ENCODE peak calls at places on chromosomes 5 and 9, in ten cellular contexts. One of them, this sample, is unnamed. For H3K9me2, the result is how much of the 10 kb centered on the place peaks cover.

GRCh38 chr5:79235222-79235577 is 731 bp upstream of the JMY start:
- DNase-seq in MM.1S: peak
- DNase-seq in hepatocyte: peak
- DNase-seq in GM23338: no peak
- DNase-seq in PC-9: peak
- DNase-seq in OCI-LY7: peak
- DNase-seq in PC-3: peak
- DNase-seq in SK-N-SH: no peak
- DNase-seq in HCT116: no peak
- DNase-seq in Karpas-422: no peak
- DNase-seq in this sample: peak

GRCh38 chr5:17614872-17615605 is 4.8 kb downstream of the TAF11L12 start:
- DNase-seq in MM.1S: no peak
- DNase-seq in hepatocyte: no peak
- DNase-seq in GM23338: no peak
- DNase-seq in PC-9: no peak
- DNase-seq in OCI-LY7: no peak
- DNase-seq in PC-3: no peak
- DNase-seq in SK-N-SH: no peak
- DNase-seq in HCT116: no peak
- DNase-seq in Karpas-422: no peak
- DNase-seq in this sample: no peak

GRCh38 chr9:14341437-14342133 is 27.6 kb upstream of the NFIB start:
- DNase-seq in MM.1S: no peak
- DNase-seq in hepatocyte: no peak
- DNase-seq in GM23338: no peak
- DNase-seq in PC-9: no peak
- DNase-seq in OCI-LY7: no peak
- DNase-seq in PC-3: no peak
- DNase-seq in SK-N-SH: no peak
- DNase-seq in HCT116: no peak
- DNase-seq in Karpas-422: no peak
- DNase-seq in this sample: no peak

GRCh38 chr5:16737173-16737572 is 120.4 kb upstream of the RETREG1 start:
- DNase-seq in MM.1S: no peak
- DNase-seq in hepatocyte: no peak
- DNase-seq in GM23338: no peak
- DNase-seq in PC-9: no peak
- DNase-seq in OCI-LY7: no peak
- DNase-seq in PC-3: no peak
- DNase-seq in SK-N-SH: no peak
- DNase-seq in HCT116: no peak
- DNase-seq in Karpas-422: no peak
- DNase-seq in this sample: no peak

GRCh38 chr5:8981496-8981895 is 564.4 kb downstream of the SEMA5A start:
- DNase-seq in MM.1S: no peak
- DNase-seq in hepatocyte: no peak
- DNase-seq in GM23338: no peak
- DNase-seq in PC-9: no peak
- DNase-seq in OCI-LY7: no peak
- DNase-seq in PC-3: no peak
- DNase-seq in SK-N-SH: no peak
- DNase-seq in HCT116: no peak
- DNase-seq in Karpas-422: no peak
- DNase-seq in this sample: peak

GRCh38 chr9:911003-911402 is 65.5 kb upstream of the DMRT3 start:
- DNase-seq in MM.1S: no peak
- DNase-seq in hepatocyte: no peak
- DNase-seq in GM23338: peak
- DNase-seq in PC-9: no peak
- DNase-seq in OCI-LY7: peak
- DNase-seq in PC-3: no peak
- DNase-seq in SK-N-SH: peak
- DNase-seq in HCT116: no peak
- DNase-seq in Karpas-422: no peak
- DNase-seq in this sample: no peak

GRCh38 chr9:118034701-118035100 is 330.5 kb downstream of the TLR4 start:
- DNase-seq in MM.1S: no peak
- DNase-seq in hepatocyte: no peak
- DNase-seq in GM23338: no peak
- DNase-seq in PC-9: no peak
- DNase-seq in OCI-LY7: no peak
- DNase-seq in PC-3: no peak
- DNase-seq in SK-N-SH: no peak
- DNase-seq in HCT116: no peak
- DNase-seq in Karpas-422: no peak
- DNase-seq in this sample: no peak

GRCh38 chr5:88509403-88509802 is 240.8 kb upstream of the TMEM161B start:
- DNase-seq in MM.1S: peak
- DNase-seq in hepatocyte: peak
- DNase-seq in GM23338: no peak
- DNase-seq in PC-9: no peak
- DNase-seq in OCI-LY7: no peak
- DNase-seq in PC-3: no peak
- DNase-seq in SK-N-SH: no peak
- DNase-seq in HCT116: no peak
- DNase-seq in Karpas-422: no peak
- DNase-seq in this sample: no peak

GRCh38 chr5:88785396-88786216 is 97.4 kb downstream of the MEF2C start:
- DNase-seq in MM.1S: no peak
- DNase-seq in hepatocyte: peak
- DNase-seq in GM23338: peak
- DNase-seq in PC-9: peak
- DNase-seq in OCI-LY7: no peak
- DNase-seq in PC-3: peak
- DNase-seq in SK-N-SH: no peak
- DNase-seq in HCT116: peak
- DNase-seq in Karpas-422: no peak
- DNase-seq in this sample: peak

GRCh38 chr5:52007230-52007858 is 624.1 kb downstream of the ISL1 start:
- DNase-seq in MM.1S: peak
- DNase-seq in hepatocyte: peak
- DNase-seq in GM23338: peak
- DNase-seq in PC-9: no peak
- DNase-seq in OCI-LY7: peak
- DNase-seq in PC-3: peak
- DNase-seq in SK-N-SH: peak
- DNase-seq in HCT116: peak
- DNase-seq in Karpas-422: peak
- DNase-seq in this sample: peak

GRCh38 chr9:19552693-19553092 is 143.9 kb downstream of the ACER2 start:
- DNase-seq in MM.1S: no peak
- DNase-seq in hepatocyte: no peak
- DNase-seq in GM23338: no peak
- DNase-seq in PC-9: no peak
- DNase-seq in OCI-LY7: no peak
- DNase-seq in PC-3: no peak
- DNase-seq in SK-N-SH: no peak
- DNase-seq in HCT116: no peak
- DNase-seq in Karpas-422: no peak
- DNase-seq in this sample: no peak

GRCh38 chr9:38016375-38017120 is 52.5 kb downstream of the SHB start:
- DNase-seq in MM.1S: no peak
- DNase-seq in hepatocyte: no peak
- DNase-seq in GM23338: no peak
- DNase-seq in PC-9: no peak
- DNase-seq in OCI-LY7: no peak
- DNase-seq in PC-3: peak
- DNase-seq in SK-N-SH: no peak
- DNase-seq in HCT116: no peak
- DNase-seq in Karpas-422: no peak
- DNase-seq in this sample: peak

DNA sequence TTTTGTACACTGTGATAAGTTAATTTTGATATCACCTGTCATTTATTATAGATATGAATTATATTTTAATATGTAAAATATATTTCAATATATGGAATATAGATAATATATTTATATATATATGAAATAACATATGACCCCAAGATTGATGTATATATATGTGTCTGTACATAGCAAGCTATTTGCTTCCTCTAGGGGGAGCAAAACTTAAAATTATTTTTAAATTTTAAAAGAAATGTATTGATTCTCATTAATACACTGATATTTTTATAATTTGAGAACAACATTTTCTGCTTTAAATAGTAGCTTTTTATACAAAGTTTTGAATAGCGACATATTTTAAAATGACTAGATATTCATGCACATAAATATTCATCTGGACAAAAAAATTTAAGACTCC is 272.0 kb downstream of the DMRTA1 start:
- DNase-seq in MM.1S: no peak
- DNase-seq in hepatocyte: no peak
- DNase-seq in GM23338: peak
- DNase-seq in PC-9: no peak
- DNase-seq in OCI-LY7: no peak
- DNase-seq in PC-3: peak
- DNase-seq in SK-N-SH: no peak
- DNase-seq in HCT116: no peak
- DNase-seq in Karpas-422: no peak
- DNase-seq in this sample: peak
- H3K9me2 ChIP-seq in MM.1S: under half
- H3K9me2 ChIP-seq in hepatocyte: under half
- H3K9me2 ChIP-seq in GM23338: under half
- H3K9me2 ChIP-seq in PC-9: under half
- H3K9me2 ChIP-seq in OCI-LY7: under half
- H3K9me2 ChIP-seq in PC-3: under half
- H3K9me2 ChIP-seq in SK-N-SH: under half
- H3K9me2 ChIP-seq in HCT116: under half
- H3K9me2 ChIP-seq in Karpas-422: under half
- H3K9me2 ChIP-seq in this sample: under half

DNA sequence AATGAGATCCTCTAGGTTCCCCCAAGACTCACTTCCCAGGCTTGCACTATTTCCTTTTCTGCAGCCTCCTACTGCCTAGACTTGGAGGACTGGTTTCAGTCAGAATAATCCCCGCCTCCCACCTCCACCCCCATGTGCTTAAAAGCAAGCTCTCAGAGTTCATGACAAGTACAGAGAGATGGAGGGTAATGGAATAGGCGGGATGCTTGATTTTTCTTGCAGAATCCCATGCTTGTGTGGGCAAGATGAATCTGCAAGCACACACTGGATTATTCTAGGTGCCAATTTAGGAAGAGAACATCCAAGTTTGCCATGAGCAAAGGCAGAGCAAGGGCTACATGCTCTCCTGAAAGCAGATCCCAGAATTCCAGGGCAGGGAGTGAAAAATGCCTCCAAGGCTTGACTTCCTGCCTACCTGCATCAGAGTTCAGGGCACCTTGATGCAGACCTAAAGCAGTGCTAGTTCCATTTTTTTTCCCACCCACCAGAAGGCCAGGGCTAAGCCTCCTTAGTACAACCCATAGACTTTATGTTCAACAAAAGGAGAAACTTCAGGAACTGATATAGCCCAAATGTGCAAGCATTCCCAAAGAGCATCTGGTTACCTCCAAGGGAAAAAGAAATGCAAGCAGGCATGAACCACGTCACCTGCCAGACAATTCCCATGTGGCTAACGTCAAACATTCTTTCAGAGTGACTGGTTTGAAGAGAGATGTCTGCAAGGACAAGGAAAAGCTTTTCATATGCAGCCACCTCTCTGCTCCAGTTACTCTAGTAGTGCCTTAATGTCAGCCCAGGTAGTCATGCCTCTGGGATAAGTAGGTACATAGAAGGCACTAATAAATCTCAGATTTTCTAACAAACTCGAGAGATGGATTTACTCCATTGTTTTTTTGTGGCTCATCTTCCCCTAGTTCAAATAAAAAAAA is 97.1 kb upstream of the IFNK start:
- DNase-seq in MM.1S: no peak
- DNase-seq in hepatocyte: no peak
- DNase-seq in GM23338: peak
- DNase-seq in PC-9: peak
- DNase-seq in OCI-LY7: no peak
- DNase-seq in PC-3: peak
- DNase-seq in SK-N-SH: no peak
- DNase-seq in HCT116: no peak
- DNase-seq in Karpas-422: no peak
- DNase-seq in this sample: peak
- H3K9me2 ChIP-seq in MM.1S: under half
- H3K9me2 ChIP-seq in hepatocyte: under half
- H3K9me2 ChIP-seq in GM23338: under half
- H3K9me2 ChIP-seq in PC-9: under half
- H3K9me2 ChIP-seq in OCI-LY7: under half
- H3K9me2 ChIP-seq in PC-3: under half
- H3K9me2 ChIP-seq in SK-N-SH: under half
- H3K9me2 ChIP-seq in HCT116: under half
- H3K9me2 ChIP-seq in Karpas-422: under half
- H3K9me2 ChIP-seq in this sample: under half

GRCh38 chr9:93066978-93067603 is 8.6 kb downstream of the SUSD3 start:
- DNase-seq in MM.1S: no peak
- DNase-seq in hepatocyte: no peak
- DNase-seq in GM23338: no peak
- DNase-seq in PC-9: no peak
- DNase-seq in OCI-LY7: no peak
- DNase-seq in PC-3: no peak
- DNase-seq in SK-N-SH: no peak
- DNase-seq in HCT116: no peak
- DNase-seq in Karpas-422: no peak
- DNase-seq in this sample: no peak
- H3K9me2 ChIP-seq in MM.1S: under half
- H3K9me2 ChIP-seq in hepatocyte: under half
- H3K9me2 ChIP-seq in GM23338: under half
- H3K9me2 ChIP-seq in PC-9: under half
- H3K9me2 ChIP-seq in OCI-LY7: under half
- H3K9me2 ChIP-seq in PC-3: under half
- H3K9me2 ChIP-seq in SK-N-SH: under half
- H3K9me2 ChIP-seq in HCT116: under half
- H3K9me2 ChIP-seq in Karpas-422: under half
- H3K9me2 ChIP-seq in this sample: under half

GRCh38 chr5:149420509-149421371 is 41.6 kb upstream of the IL17B start:
- DNase-seq in MM.1S: no peak
- DNase-seq in hepatocyte: peak
- DNase-seq in GM23338: no peak
- DNase-seq in PC-9: no peak
- DNase-seq in OCI-LY7: no peak
- DNase-seq in PC-3: no peak
- DNase-seq in SK-N-SH: peak
- DNase-seq in HCT116: no peak
- DNase-seq in Karpas-422: no peak
- DNase-seq in this sample: no peak

GRCh38 chr5:149418910-149419531 is 39.9 kb upstream of the IL17B start:
- DNase-seq in MM.1S: no peak
- DNase-seq in hepatocyte: peak
- DNase-seq in GM23338: no peak
- DNase-seq in PC-9: no peak
- DNase-seq in OCI-LY7: no peak
- DNase-seq in PC-3: no peak
- DNase-seq in SK-N-SH: no peak
- DNase-seq in HCT116: no peak
- DNase-seq in Karpas-422: no peak
- DNase-seq in this sample: no peak

GRCh38 chr5:149421372-149421685 is 42.2 kb upstream of the IL17B start:
- DNase-seq in MM.1S: no peak
- DNase-seq in hepatocyte: no peak
- DNase-seq in GM23338: no peak
- DNase-seq in PC-9: no peak
- DNase-seq in OCI-LY7: no peak
- DNase-seq in PC-3: no peak
- DNase-seq in SK-N-SH: no peak
- DNase-seq in HCT116: no peak
- DNase-seq in Karpas-422: no peak
- DNase-seq in this sample: no peak

GRCh38 chr5:149417714-149418368 is 38.7 kb upstream of the IL17B start:
- DNase-seq in MM.1S: no peak
- DNase-seq in hepatocyte: no peak
- DNase-seq in GM23338: no peak
- DNase-seq in PC-9: no peak
- DNase-seq in OCI-LY7: no peak
- DNase-seq in PC-3: no peak
- DNase-seq in SK-N-SH: no peak
- DNase-seq in HCT116: no peak
- DNase-seq in Karpas-422: no peak
- DNase-seq in this sample: no peak

GRCh38 chr5:149419532-149420485 is 40.7 kb upstream of the IL17B start:
- DNase-seq in MM.1S: no peak
- DNase-seq in hepatocyte: peak
- DNase-seq in GM23338: no peak
- DNase-seq in PC-9: no peak
- DNase-seq in OCI-LY7: no peak
- DNase-seq in PC-3: no peak
- DNase-seq in SK-N-SH: no peak
- DNase-seq in HCT116: no peak
- DNase-seq in Karpas-422: no peak
- DNase-seq in this sample: no peak
- H3K9me2 ChIP-seq in MM.1S: under half
- H3K9me2 ChIP-seq in hepatocyte: under half
- H3K9me2 ChIP-seq in GM23338: under half
- H3K9me2 ChIP-seq in PC-9: under half
- H3K9me2 ChIP-seq in OCI-LY7: under half
- H3K9me2 ChIP-seq in PC-3: under half
- H3K9me2 ChIP-seq in SK-N-SH: under half
- H3K9me2 ChIP-seq in HCT116: under half
- H3K9me2 ChIP-seq in Karpas-422: under half
- H3K9me2 ChIP-seq in this sample: under half